ENCODE peak calls at places on chromosome 1, in eight cellular contexts. Y, K, H, V, S, A, M and T are unnamed samples.

GRCh38 chr1:1858382-1859086 is 32.4 kb downstream of the GNB1 start:
- DNase-seq in S (peak; percentile 72), A (peak; percentile 53), Y (peak; percentile 87), M (peak; percentile 33), K (peak; percentile 56), H (no peak), V (peak; percentile 78), T (peak; percentile 92)

GRCh38 chr1:47587891-47588582 is 150.2 kb downstream of the FOXD2 start:
- DNase-seq in H (no peak), S (peak; percentile 53), M (no peak), A (no peak), V (peak; percentile 50), K (no peak), Y (peak; percentile 61), T (peak; percentile 55)

GRCh38 chr1:232574077-232574476 is 55.9 kb downstream of the SIPA1L2 start:
- DNase-seq in Y (no peak), A (no peak), H (no peak), M (no peak), S (no peak), V (no peak), K (no peak), T (no peak)

GRCh38 chr1:156477526-156478249 is 22.9 kb downstream of the MEF2D start:
- DNase-seq in A (no peak), H (no peak), V (no peak), K (no peak), M (no peak), Y (peak; percentile 59), S (no peak), T (no peak)

GRCh38 chr1:1833456-1833855 is 55.2 kb upstream of the NADK start:
- DNase-seq in V (peak; percentile 78), Y (no peak), A (no peak), M (no peak), K (no peak), S (no peak), H (no peak), T (no peak)

GRCh38 chr1:110555807-110556470 is 37.0 kb upstream of the KCNA10 start:
- DNase-seq in M (no peak), A (peak; percentile 53), Y (peak; percentile 91), S (no peak), H (no peak), K (no peak), V (no peak), T (peak; percentile 80)

GRCh38 chr1:246608616-246609376 is 42.5 kb downstream of the CNST start:
- DNase-seq in H (no peak), A (peak; percentile 30), S (peak; percentile 59), V (no peak), K (peak; percentile 35), Y (peak; percentile 73), M (peak; percentile 22), T (peak; percentile 72)

GRCh38 chr1:212606734-212607205 is 1.8 kb upstream of the ATF3 start:
- DNase-seq in H (no peak), M (no peak), K (peak; percentile 28), A (peak; percentile 21), S (peak; percentile 70), Y (peak; percentile 74), V (peak; percentile 83), T (peak; percentile 57)

GRCh38 chr1:103125219-103125618 is 16.9 kb upstream of the COL11A1 start:
- DNase-seq in K (no peak), S (no peak), Y (no peak), V (no peak), A (no peak), H (no peak), M (no peak), T (no peak)

GRCh38 chr1:62800825-62801306 is 16.9 kb downstream of the ATG4C start:
- DNase-seq in M (no peak), K (no peak), Y (no peak), V (no peak), H (no peak), S (no peak), A (no peak), T (no peak)

GRCh38 chr1:18294437-18295176 is 186.1 kb upstream of the KLHDC7A start:
- DNase-seq in A (no peak), Y (no peak), H (peak; percentile 71), M (no peak), K (no peak), S (peak; percentile 89), V (no peak), T (no peak)

GRCh38 chr1:101002551-101002950 is 23.0 kb downstream of the DPH5 start:
- DNase-seq in K (no peak), V (no peak), Y (no peak), S (no peak), H (no peak), A (no peak), M (no peak), T (no peak)

GRCh38 chr1:196515904-196516303 is 92.3 kb downstream of the KCNT2 start:
- DNase-seq in K (peak; percentile 3), A (no peak), S (peak; percentile 51), H (no peak), M (no peak), V (peak; percentile 27), Y (no peak), T (no peak)

GRCh38 chr1:147475488-147475887 is 65.8 kb upstream of the BCL9 start:
- DNase-seq in Y (no peak), K (no peak), A (no peak), H (no peak), S (no peak), M (no peak), V (no peak), T (no peak)

GRCh38 chr1:234125283-234125682 is 220.8 kb downstream of the SLC35F3 start:
- DNase-seq in A (no peak), Y (no peak), K (peak; percentile 88), M (no peak), S (peak; percentile 96), V (no peak), H (peak; percentile 74), T (no peak)

GRCh38 chr1:25253911-25254310 is 6.7 kb upstream of the RSRP1 start:
- DNase-seq in Y (no peak), M (no peak), K (no peak), S (peak; percentile 70), H (no peak), V (no peak), A (no peak), T (no peak)

GRCh38 chr1:225882699-225883615 is 777 bp upstream of the TMEM63A start:
- DNase-seq in V (peak; percentile 90), S (peak; percentile 85), M (no peak), H (no peak), Y (peak; percentile 88), A (peak; percentile 16), K (peak; percentile 59), T (peak; percentile 68)

GRCh38 chr1:48841466-48841865 is 64.8 kb upstream of the BEND5 start:
- DNase-seq in A (no peak), S (no peak), M (no peak), Y (no peak), K (no peak), V (no peak), H (no peak), T (no peak)
- H3K27me3 ChIP-seq in A (no peaks in the 10 kb centered on the region), S (peaks cover 8% of the 10 kb centered on the region), M (no peaks in the 10 kb centered on the region), Y (no peaks in the 10 kb centered on the region), K (peaks cover 23% of the 10 kb centered on the region), V (no peaks in the 10 kb centered on the region), H (no peaks in the 10 kb centered on the region), T (peaks cover 13% of the 10 kb centered on the region)

GRCh38 chr1:99455760-99456159 is 190.2 kb upstream of the PALMD start:
- DNase-seq in V (no peak), K (no peak), M (no peak), S (no peak), H (no peak), Y (no peak), A (no peak), T (no peak)

GRCh38 chr1:99461499-99461898 is 184.4 kb upstream of the PALMD start:
- DNase-seq in V (no peak), H (no peak), M (no peak), Y (no peak), A (no peak), K (no peak), S (no peak), T (no peak)

GRCh38 chr1:99456536-99456935 is 189.4 kb upstream of the PALMD start:
- DNase-seq in H (no peak), A (no peak), V (no peak), M (no peak), S (no peak), K (no peak), Y (no peak), T (no peak)

DNA sequence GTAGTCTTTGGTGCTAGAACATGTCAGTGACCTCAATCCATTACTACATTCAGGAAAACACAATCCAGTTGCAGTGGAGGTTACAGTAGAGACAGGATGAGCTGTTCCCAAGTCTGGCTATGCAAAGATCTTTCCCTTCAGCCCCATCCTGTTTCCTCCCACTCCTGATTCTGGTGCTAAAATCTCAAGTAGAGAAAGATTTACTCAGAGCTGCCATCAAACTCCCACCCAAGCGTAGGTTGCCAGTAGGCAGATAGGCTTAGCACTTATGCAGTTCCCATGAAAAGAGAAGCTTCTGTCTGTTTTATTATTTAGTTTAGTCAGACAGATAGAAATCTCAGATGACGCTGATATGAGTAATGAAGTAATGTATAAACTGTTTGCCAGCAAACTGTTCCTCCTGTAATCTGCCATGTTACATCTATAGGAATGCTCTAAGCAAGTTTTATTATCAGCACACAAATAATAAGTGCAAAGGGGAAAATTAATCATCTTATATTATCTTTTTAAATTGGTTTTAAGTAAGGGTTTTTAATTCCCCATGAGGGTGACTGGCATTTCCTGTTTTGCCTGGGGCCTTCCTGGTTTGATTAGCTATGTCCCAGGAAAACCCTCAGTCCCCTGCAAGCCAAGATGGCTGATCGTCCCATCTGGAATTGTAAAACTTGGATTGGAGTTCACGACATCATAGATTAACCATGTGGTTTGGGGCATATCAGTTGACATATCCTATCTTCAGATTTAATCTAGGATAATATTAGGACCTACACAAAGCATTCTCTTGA is 188.3 kb upstream of the PALMD start:
- DNase-seq in A (no peak), M (no peak), H (no peak), Y (no peak), V (no peak), S (no peak), K (no peak), T (no peak)
- H3K27ac ChIP-seq in A (no peak overlapping the region), M (no peak overlapping the region), H (no peak overlapping the region), Y (no peak overlapping the region), V (no peak overlapping the region), S (no peak overlapping the region), K (no peak overlapping the region), T (no peak overlapping the region)

DNA sequence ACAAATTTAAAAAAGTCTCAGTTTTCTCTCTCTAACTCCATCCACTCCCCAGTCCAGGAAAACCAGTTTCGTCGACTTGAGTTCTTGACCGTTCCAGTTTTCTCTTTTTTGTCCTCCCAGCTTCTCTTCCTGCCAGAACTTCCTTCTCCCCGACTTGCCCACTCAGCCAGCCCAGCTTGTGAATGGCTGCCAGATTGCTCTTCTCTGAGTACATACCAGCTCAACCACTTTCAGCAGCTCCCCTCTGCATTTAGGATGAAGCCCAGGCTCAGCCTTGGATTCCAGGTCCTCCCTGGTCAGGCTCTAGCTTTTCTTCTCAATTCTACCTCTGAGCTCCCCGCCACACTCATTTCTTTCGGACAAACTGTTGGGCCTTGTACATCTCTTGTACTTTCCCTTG is 1.4 kb downstream of the DIO1 start:
- DNase-seq in Y (no peak), A (no peak), K (no peak), H (no peak), S (peak; percentile 38), M (no peak), V (no peak), T (no peak)
- H3K4me1 ChIP-seq in Y (no peaks in the 10 kb centered on the region), A (peaks cover 2% of the 10 kb centered on the region), K (no peaks in the 10 kb centered on the region), H (no peaks in the 10 kb centered on the region), S (peaks cover 12% of the 10 kb centered on the region), M (peaks cover 5% of the 10 kb centered on the region), V (peaks cover 3% of the 10 kb centered on the region), T (peaks cover 12% of the 10 kb centered on the region)

DNA sequence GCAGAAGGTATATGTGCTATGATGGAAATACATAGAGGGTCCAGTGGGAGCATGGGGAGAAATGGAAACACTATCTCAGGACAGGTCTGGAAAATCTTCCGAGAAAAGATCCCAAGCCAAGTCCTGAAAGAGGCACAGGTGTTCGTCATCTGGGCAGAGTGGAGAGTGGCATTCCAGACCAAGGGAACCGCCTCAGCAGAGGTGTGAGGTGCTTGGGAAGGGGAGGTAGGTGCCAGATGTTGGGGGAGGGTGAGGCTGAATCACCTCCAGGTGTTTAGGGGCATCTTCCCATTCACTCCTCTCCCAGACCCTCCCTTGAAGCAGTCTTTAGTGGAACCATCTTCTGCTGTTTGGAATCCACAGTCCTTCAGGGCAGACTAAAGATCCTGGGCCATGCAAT is 23.5 kb upstream of the LRRN2 start:
- DNase-seq in V (no peak), H (no peak), A (no peak), Y (no peak), S (peak; percentile 75), M (no peak), K (no peak), T (no peak)
- H3K27me3 ChIP-seq in V (no peaks in the 10 kb centered on the region), H (peaks cover 48% of the 10 kb centered on the region), A (peaks cover 68% of the 10 kb centered on the region), Y (no peaks in the 10 kb centered on the region), S (peaks cover 5% of the 10 kb centered on the region), M (no peaks in the 10 kb centered on the region), K (peaks cover 88% of the 10 kb centered on the region), T (peaks cover 35% of the 10 kb centered on the region)